ENCODE peak calls at places on chromosomes 4 and X, in nine cellular contexts. S is NT2/D1, Z is GM12878, U is endothelial cell of umbilical vein, M is fibroblast of lung, J is neural progenitor cell, F is H9, T is IMR-90, D is adipocyte. W is an unnamed sample. For H3K9me3, the result is how much of the 10 kb centered on the place peaks cover.

GRCh38 chrX:47502591-47503222 is 19.7 kb upstream of the ZNF41 start:
- DNase-seq in U (no peak), M (peak), F (no peak), T (peak), J (no peak), S (no peak), Z (no peak), D (peak), W (no peak)

GRCh38 chr4:174880001-174880400 is 38.2 kb upstream of the ADAM29 start:
- DNase-seq in J (no peak), F (no peak), S (no peak), U (no peak), M (no peak), Z (no peak), T (no peak), D (no peak), W (no peak)

GRCh38 chr4:3387943-3388348 is 53.8 kb upstream of the HGFAC start:
- DNase-seq in D (peak), U (peak), J (no peak), M (peak), Z (no peak), F (no peak), T (peak), S (no peak), W (peak)

GRCh38 chrX:105845661-105846060 is 23.3 kb downstream of the NRK start:
- DNase-seq in Z (no peak), F (peak), D (no peak), M (no peak), J (no peak), S (no peak), T (no peak), U (no peak), W (peak)

GRCh38 chr4:120830204-120830603 is 92.3 kb downstream of the PRDM5 start:
- DNase-seq in J (no peak), F (no peak), D (no peak), S (no peak), T (peak), M (peak), U (peak), Z (no peak), W (no peak)

GRCh38 chrX:111098874-111099273 is 2.9 kb downstream of the PAK3 start:
- DNase-seq in S (peak), F (peak), U (no peak), D (peak), M (peak), Z (no peak), T (peak), J (peak), W (peak)

GRCh38 chr4:15656038-15656470 is 897 bp upstream of the FBXL5 start:
- DNase-seq in Z (no peak), S (peak), F (peak), D (no peak), J (peak), M (no peak), T (no peak), U (peak), W (no peak)

GRCh38 chr4:31959972-31960371 is 1239.8 kb downstream of the PCDH7 start:
- DNase-seq in T (no peak), U (no peak), D (no peak), F (no peak), M (no peak), Z (no peak), J (no peak), S (no peak), W (no peak)

GRCh38 chrX:9464435-9465371 is at the start of gene TBL1X:
- DNase-seq in J (peak), F (peak), M (peak), S (no peak), Z (no peak), T (peak), U (peak), D (peak), W (peak)

GRCh38 chr4:3073158-3074077 is 920 bp downstream of the HTT-AS start:
- DNase-seq in S (no peak), M (no peak), D (peak), U (no peak), F (peak), T (no peak), Z (no peak), J (peak), W (no peak)

GRCh38 chrX:86192827-86193226 is 44.6 kb downstream of the DACH2 start:
- DNase-seq in U (no peak), T (no peak), F (no peak), Z (no peak), J (no peak), M (peak), D (peak), S (no peak), W (no peak)

GRCh38 chr4:173301518-173302201 is 32.5 kb downstream of the HMGB2 start:
- DNase-seq in M (peak), U (peak), S (no peak), Z (no peak), D (peak), J (peak), T (peak), F (no peak), W (peak)

GRCh38 chr4:119785963-119786362 is 157.4 kb upstream of the PDE5A start:
- DNase-seq in F (no peak), T (peak), M (peak), U (peak), J (no peak), S (no peak), Z (no peak), D (peak), W (peak)

GRCh38 chr4:23828779-23829178 is 61.1 kb downstream of the PPARGC1A start:
- DNase-seq in Z (no peak), F (no peak), J (no peak), U (no peak), M (no peak), S (no peak), D (no peak), T (no peak), W (no peak)

GRCh38 chrX:17459596-17459995 is 84.6 kb downstream of the NHS start:
- DNase-seq in D (peak), S (no peak), U (no peak), F (no peak), M (peak), Z (no peak), J (no peak), T (peak), W (no peak)

GRCh38 chrX:49029876-49030275 is 13.3 kb downstream of the TFE3 start:
- DNase-seq in D (no peak), T (no peak), F (peak), J (no peak), U (no peak), Z (no peak), M (no peak), S (no peak), W (peak)

GRCh38 chr4:153963216-153963615 is 174.3 kb upstream of the SFRP2 start:
- DNase-seq in F (no peak), U (no peak), D (no peak), S (no peak), Z (no peak), M (no peak), J (peak), T (no peak), W (no peak)

GRCh38 chrX:17375631-17376380 is 806 bp downstream of the NHS start:
- DNase-seq in U (peak), Z (no peak), M (peak), D (peak), J (peak), S (no peak), T (peak), F (peak), W (peak)

GRCh38 chr4:53004497-53005148 is 142.5 kb downstream of the RASL11B start:
- DNase-seq in Z (peak), D (no peak), J (no peak), S (no peak), U (no peak), M (no peak), T (no peak), F (no peak), W (no peak)

GRCh38 chr4:53019485-53020382 is 157.6 kb downstream of the RASL11B start:
- DNase-seq in J (no peak), Z (no peak), T (peak), D (peak), U (peak), F (no peak), S (no peak), M (peak), W (peak)

GRCh38 chrX:54570332-54570731 is 40.3 kb downstream of the GNL3L start:
- DNase-seq in U (no peak), S (no peak), M (no peak), T (no peak), F (no peak), D (no peak), J (no peak), Z (no peak), W (no peak)

GRCh38 chrX:54561622-54562021 is 31.6 kb downstream of the GNL3L start:
- DNase-seq in D (no peak), Z (no peak), J (no peak), T (no peak), U (no peak), M (no peak), F (no peak), S (no peak), W (no peak)

GRCh38 chrX:54560411-54560810 is 30.4 kb downstream of the GNL3L start:
- DNase-seq in Z (no peak), T (no peak), D (no peak), F (no peak), U (peak), M (no peak), S (no peak), J (no peak), W (no peak)

GRCh38 chrX:54564942-54565341 is 34.9 kb downstream of the GNL3L start:
- DNase-seq in D (peak), M (peak), J (no peak), F (no peak), U (no peak), Z (no peak), S (no peak), T (peak), W (peak)
- H3K9me3 ChIP-seq in D (under half), M (under half), J (under half), F (under half), U (under half), Z (under half), S (under half), T (under half), W (under half)

GRCh38 chr4:139153411-139154133 is 23.4 kb downstream of the ELF2 start:
- DNase-seq in U (no peak), J (no peak), F (no peak), D (peak), S (no peak), Z (no peak), M (no peak), T (peak), W (peak)
- H3K9ac ChIP-seq in U (no peak), J (no peak), F (peak), D (no peak), S (peak), Z (no peak), M (no peak), T (no peak), W (no peak)

GRCh38 chrX:22968494-22968893 is 31.3 kb upstream of the DDX53 start:
- DNase-seq in U (no peak), D (no peak), M (no peak), F (no peak), S (no peak), J (no peak), Z (no peak), T (no peak), W (no peak)
- H3K9me3 ChIP-seq in U (under half), D (under half), M (under half), F (under half), S (under half), J (under half), Z (under half), T (under half), W (under half)

GRCh38 chr4:121998024-121998423 is 46.2 kb upstream of the TRPC3 start:
- DNase-seq in S (no peak), D (no peak), U (no peak), J (peak), F (peak), Z (no peak), T (no peak), M (no peak), W (peak)
- H3K9ac ChIP-seq in S (no peak), D (no peak), U (no peak), J (no peak), F (no peak), Z (no peak), T (no peak), M (no peak), W (no peak)

GRCh38 chrX:1027133-1027532 is 185.3 kb downstream of the CRLF2 start:
- DNase-seq in T (no peak), M (no peak), D (no peak), J (no peak), F (no peak), U (no peak), Z (peak), S (no peak), W (no peak)

GRCh38 chrX:1027680-1028079 is 184.8 kb downstream of the CRLF2 start:
- DNase-seq in U (no peak), F (no peak), S (no peak), T (no peak), J (no peak), D (no peak), Z (no peak), M (no peak), W (no peak)

GRCh38 chrX:1026263-1027015 is 186.0 kb downstream of the CRLF2 start:
- DNase-seq in S (no peak), D (no peak), J (no peak), U (no peak), Z (peak), T (no peak), M (no peak), F (no peak), W (no peak)

GRCh38 chrX:1031521-1032430 is 180.7 kb downstream of the CRLF2 start:
- DNase-seq in Z (no peak), M (no peak), F (peak), U (no peak), J (no peak), S (no peak), D (no peak), T (no peak), W (no peak)

GRCh38 chrX:1029494-1029893 is 183.0 kb downstream of the CRLF2 start:
- DNase-seq in T (no peak), U (no peak), S (no peak), D (no peak), Z (no peak), J (no peak), F (no peak), M (no peak), W (no peak)
- H3K9me3 ChIP-seq in T (under half), U (under half), S (under half), D (under half), Z (under half), J (under half), F (under half), M (under half), W (under half)

GRCh38 chrX:71111851-71112468 is 583 bp upstream of the IL2RG start:
- DNase-seq in D (no peak), F (no peak), U (no peak), T (no peak), J (no peak), Z (no peak), S (no peak), M (no peak), W (no peak)
- H3K9ac ChIP-seq in D (no peak), F (no peak), U (no peak), T (no peak), J (no peak), Z (peak), S (no peak), M (no peak), W (no peak)

W was measured in PC-3.